ENCODE peak calls at places on chromosomes 7 and 10, in six cellular contexts. T, Z, X, C, E and G are unnamed samples.

GRCh38 chr7:155169081-155169480 is 99.0 kb downstream of the HTR5A start:
- DNase-seq in T (no peak), Z (no peak), X (no peak), C (no peak), E (no peak), G (no peak)

GRCh38 chr7:129066290-129067131 is 11.6 kb upstream of the TNPO3 start:
- DNase-seq in T (peak), Z (no peak), X (no peak), C (peak), E (no peak), G (no peak)

GRCh38 chr10:42952931-42953683 is 123.8 kb upstream of the RET start:
- DNase-seq in T (no peak), Z (peak), X (no peak), C (no peak), E (peak), G (no peak)

GRCh38 chr7:89477991-89478390 is 676.3 kb upstream of the STEAP1 start:
- DNase-seq in T (no peak), Z (no peak), X (no peak), C (no peak), E (no peak), G (no peak)

GRCh38 chr7:138768251-138768650 is 29.5 kb upstream of the TMEM213 start:
- DNase-seq in T (no peak), Z (no peak), X (no peak), C (no peak), E (no peak), G (no peak)

GRCh38 chr7:155203059-155203881 is 94.4 kb upstream of the INSIG1 start:
- DNase-seq in T (no peak), Z (no peak), X (no peak), C (no peak), E (peak), G (no peak)

GRCh38 chr7:158406817-158407216 is 180.8 kb downstream of the PTPRN2 start:
- DNase-seq in T (no peak), Z (no peak), X (no peak), C (no peak), E (no peak), G (no peak)

GRCh38 chr7:96276019-96276418 is 45.9 kb downstream of the SLC25A13 start:
- DNase-seq in T (no peak), Z (no peak), X (no peak), C (no peak), E (no peak), G (no peak)

GRCh38 chr7:132240821-132241422 is 335.3 kb downstream of the PLXNA4 start:
- DNase-seq in T (no peak), Z (no peak), X (no peak), C (peak), E (no peak), G (no peak)